ENCODE peak calls at places on chromosomes 2 and 18, in five cellular contexts. One of them, this sample, is unnamed.

GRCh38 chr2:45452866-45453265 is 158.2 kb downstream of the SRBD1 start:
- DNase-seq in erythroblast: no peak
- DNase-seq in ureter: peak
- DNase-seq in GM13977: no peak
- DNase-seq in AML-193: no peak
- DNase-seq in this sample: no peak

GRCh38 chr2:189862751-189863150 is 78.5 kb downstream of the PMS1 start:
- DNase-seq in erythroblast: no peak
- DNase-seq in ureter: no peak
- DNase-seq in GM13977: no peak
- DNase-seq in AML-193: no peak
- DNase-seq in this sample: no peak

GRCh38 chr18:9731380-9731779 is 23.3 kb downstream of the RAB31 start:
- DNase-seq in erythroblast: no peak
- DNase-seq in ureter: peak
- DNase-seq in GM13977: no peak
- DNase-seq in AML-193: no peak
- DNase-seq in this sample: peak

GRCh38 chr2:179170897-179171296 is 93.7 kb downstream of the SESTD1 start:
- DNase-seq in erythroblast: no peak
- DNase-seq in ureter: no peak
- DNase-seq in GM13977: no peak
- DNase-seq in AML-193: no peak
- DNase-seq in this sample: no peak

GRCh38 chr2:5705490-5705889 is 13.3 kb downstream of the SOX11 start:
- DNase-seq in erythroblast: no peak
- DNase-seq in ureter: no peak
- DNase-seq in GM13977: no peak
- DNase-seq in AML-193: no peak
- DNase-seq in this sample: no peak

GRCh38 chr2:9086465-9086864 is 83.0 kb upstream of the MBOAT2 start:
- DNase-seq in erythroblast: no peak
- DNase-seq in ureter: no peak
- DNase-seq in GM13977: no peak
- DNase-seq in AML-193: no peak
- DNase-seq in this sample: no peak

GRCh38 chr2:183868707-183869106 is 729.6 kb upstream of the ZNF804A start:
- DNase-seq in erythroblast: no peak
- DNase-seq in ureter: no peak
- DNase-seq in GM13977: no peak
- DNase-seq in AML-193: no peak
- DNase-seq in this sample: no peak

GRCh38 chr2:61911510-61911909 is 6.0 kb downstream of the COMMD1 start:
- DNase-seq in erythroblast: peak
- DNase-seq in ureter: no peak
- DNase-seq in GM13977: no peak
- DNase-seq in AML-193: peak
- DNase-seq in this sample: no peak

GRCh38 chr2:188291617-188292445 is at the start of gene GULP1:
- DNase-seq in erythroblast: peak
- DNase-seq in ureter: peak
- DNase-seq in GM13977: peak
- DNase-seq in AML-193: no peak
- DNase-seq in this sample: no peak

GRCh38 chr18:23835076-23835475 is 145.8 kb downstream of the LAMA3 start:
- DNase-seq in erythroblast: no peak
- DNase-seq in ureter: no peak
- DNase-seq in GM13977: no peak
- DNase-seq in AML-193: no peak
- DNase-seq in this sample: no peak

GRCh38 chr18:8910186-8910585 is 192.3 kb upstream of the NDUFV2 start:
- DNase-seq in erythroblast: no peak
- DNase-seq in ureter: no peak
- DNase-seq in GM13977: no peak
- DNase-seq in AML-193: no peak
- DNase-seq in this sample: no peak

GRCh38 chr18:11512096-11513030 is 97.0 kb upstream of the SLC35G4 start:
- DNase-seq in erythroblast: no peak
- DNase-seq in ureter: no peak
- DNase-seq in GM13977: no peak
- DNase-seq in AML-193: no peak
- DNase-seq in this sample: no peak

GRCh38 chr2:102294802-102295489 is 16.4 kb upstream of the IL1RL1 start:
- DNase-seq in erythroblast: no peak
- DNase-seq in ureter: no peak
- DNase-seq in GM13977: no peak
- DNase-seq in AML-193: no peak
- DNase-seq in this sample: no peak

GRCh38 chr2:98869868-98870267 is 66.2 kb downstream of the CRACDL start:
- DNase-seq in erythroblast: no peak
- DNase-seq in ureter: peak
- DNase-seq in GM13977: peak
- DNase-seq in AML-193: no peak
- DNase-seq in this sample: no peak

GRCh38 chr2:76978064-76978463 is 544.1 kb downstream of the LRRTM4 start:
- DNase-seq in erythroblast: no peak
- DNase-seq in ureter: no peak
- DNase-seq in GM13977: no peak
- DNase-seq in AML-193: no peak
- DNase-seq in this sample: no peak

GRCh38 chr2:217711236-217711635 is 291.6 kb downstream of the TNS1 start:
- DNase-seq in erythroblast: no peak
- DNase-seq in ureter: no peak
- DNase-seq in GM13977: no peak
- DNase-seq in AML-193: no peak
- DNase-seq in this sample: no peak

GRCh38 chr2:233469261-233470006 is 97.1 kb downstream of the USP40 start:
- DNase-seq in erythroblast: peak
- DNase-seq in ureter: no peak
- DNase-seq in GM13977: no peak
- DNase-seq in AML-193: no peak
- DNase-seq in this sample: no peak

GRCh38 chr18:26493021-26493420 is 55.3 kb downstream of the KCTD1 start:
- DNase-seq in erythroblast: no peak
- DNase-seq in ureter: no peak
- DNase-seq in GM13977: no peak
- DNase-seq in AML-193: no peak
- DNase-seq in this sample: no peak

GRCh38 chr2:150643106-150643730 is 155.8 kb upstream of the RND3 start:
- DNase-seq in erythroblast: no peak
- DNase-seq in ureter: no peak
- DNase-seq in GM13977: no peak
- DNase-seq in AML-193: no peak
- DNase-seq in this sample: no peak

GRCh38 chr2:21317131-21317530 is 193.4 kb downstream of the TDRD15 start:
- DNase-seq in erythroblast: peak
- DNase-seq in ureter: no peak
- DNase-seq in GM13977: peak
- DNase-seq in AML-193: peak
- DNase-seq in this sample: no peak

GRCh38 chr2:207624170-207625013 is 802 bp downstream of the METTL21A start:
- DNase-seq in erythroblast: peak
- DNase-seq in ureter: peak
- DNase-seq in GM13977: peak
- DNase-seq in AML-193: peak
- DNase-seq in this sample: peak

GRCh38 chr2:142130111-142131015 is 453 bp downstream of the LRP1B start:
- DNase-seq in erythroblast: peak
- DNase-seq in ureter: peak
- DNase-seq in GM13977: peak
- DNase-seq in AML-193: no peak
- DNase-seq in this sample: no peak

GRCh38 chr18:2847341-2848144 is 737 bp downstream of the EMILIN2 start:
- DNase-seq in erythroblast: no peak
- DNase-seq in ureter: no peak
- DNase-seq in GM13977: peak
- DNase-seq in AML-193: no peak
- DNase-seq in this sample: peak

GRCh38 chr2:227248876-227249275 is 76.2 kb upstream of the MFF start:
- DNase-seq in erythroblast: no peak
- DNase-seq in ureter: no peak
- DNase-seq in GM13977: no peak
- DNase-seq in AML-193: no peak
- DNase-seq in this sample: no peak

GRCh38 chr2:19474128-19474527 is 115.7 kb upstream of the OSR1 start:
- DNase-seq in erythroblast: no peak
- DNase-seq in ureter: no peak
- DNase-seq in GM13977: peak
- DNase-seq in AML-193: peak
- DNase-seq in this sample: peak

GRCh38 chr18:13464432-13465125 is 246.0 kb downstream of the LDLRAD4 start:
- DNase-seq in erythroblast: no peak
- DNase-seq in ureter: peak
- DNase-seq in GM13977: peak
- DNase-seq in AML-193: peak
- DNase-seq in this sample: peak

GRCh38 chr2:219709261-219709867 is 81.9 kb downstream of the SLC4A3 start:
- DNase-seq in erythroblast: no peak
- DNase-seq in ureter: no peak
- DNase-seq in GM13977: no peak
- DNase-seq in AML-193: no peak
- DNase-seq in this sample: no peak

This sample was measured in CD8-positive, alpha-beta T cell.